ENCODE peak calls at places on chromosomes 7 and 10, in four cellular contexts. N is HepG2, I is GM12878, S is K562. V is an unnamed sample.

GRCh38 chr7:107430057-107430456 is 39.8 kb upstream of the GPR22 start:
- DNase-seq in S (no peak), N (no peak), I (no peak), V (no peak)

GRCh38 chr7:105173586-105173985 is 159.6 kb downstream of the KMT2E start:
- DNase-seq in I (no peak), S (no peak), N (no peak), V (no peak)

GRCh38 chr7:94971051-94971867 is 63.9 kb downstream of the PPP1R9A start:
- DNase-seq in N (peak), S (no peak), I (no peak), V (no peak)

GRCh38 chr10:24721254-24722106 is 2.2 kb downstream of the ARHGAP21 start:
- DNase-seq in N (no peak), I (no peak), S (peak), V (peak)

GRCh38 chr10:69358148-69358795 is 58.4 kb downstream of the TACR2 start:
- DNase-seq in I (no peak), S (no peak), N (no peak), V (no peak)

GRCh38 chr10:48708144-48708543 is 23.5 kb downstream of the WDFY4 start:
- DNase-seq in N (no peak), S (no peak), I (no peak), V (no peak)

GRCh38 chr7:104931181-104931781 is 82.7 kb upstream of the KMT2E start:
- DNase-seq in S (no peak), I (no peak), N (no peak), V (peak)

GRCh38 chr7:29574659-29575058 is 11.0 kb downstream of the PRR15 start:
- DNase-seq in S (no peak), N (no peak), I (no peak), V (no peak)

GRCh38 chr7:157400171-157400860 is 63.5 kb downstream of the DNAJB6 start:
- DNase-seq in I (no peak), N (no peak), S (no peak), V (peak)

GRCh38 chr7:50069613-50070012 is 23.4 kb downstream of the ZPBP start:
- DNase-seq in N (peak), S (no peak), I (peak), V (no peak)

GRCh38 chr7:149741629-149742028 is 31.8 kb downstream of the ZNF467 start:
- DNase-seq in S (no peak), N (no peak), I (no peak), V (peak)

GRCh38 chr7:107068156-107068555 is 23.7 kb downstream of the PRKAR2B start:
- DNase-seq in I (no peak), N (no peak), S (no peak), V (no peak)

GRCh38 chr7:50140688-50141087 is 47.6 kb upstream of the ZPBP start:
- DNase-seq in N (no peak), I (no peak), S (no peak), V (no peak)

GRCh38 chr10:128150045-128150493 is 23.8 kb upstream of the MKI67 start:
- DNase-seq in N (no peak), S (peak), I (no peak), V (peak)

GRCh38 chr10:105062881-105063280 is 421.8 kb downstream of the SORCS3 start:
- DNase-seq in I (no peak), N (no peak), S (no peak), V (no peak)

GRCh38 chr7:29486191-29486700 is 77.4 kb upstream of the PRR15 start:
- DNase-seq in I (no peak), S (no peak), N (no peak), V (no peak)

GRCh38 chr10:100349672-100350071 is 2.6 kb downstream of the SCD start:
- DNase-seq in I (no peak), N (no peak), S (no peak), V (no peak)

GRCh38 chr10:91140995-91141549 is 79.4 kb upstream of the PCGF5 start:
- DNase-seq in I (no peak), S (no peak), N (no peak), V (no peak)

GRCh38 chr7:6614941-6615737 is at the start of gene ZNF853:
- DNase-seq in S (no peak), N (no peak), I (no peak), V (peak)

GRCh38 chr10:88114368-88114767 is 250.9 kb downstream of the PTEN start:
- DNase-seq in I (no peak), S (peak), N (peak), V (peak)

GRCh38 chr10:102595914-102596313 is 48.4 kb upstream of the TRIM8 start:
- DNase-seq in I (no peak), S (no peak), N (no peak), V (no peak)

GRCh38 chr10:76428541-76429330 is 997.3 kb downstream of the LRMDA start:
- DNase-seq in I (no peak), S (no peak), N (no peak), V (no peak)

GRCh38 chr10:126373982-126374381 is 14.3 kb downstream of the ADAM12 start:
- DNase-seq in S (no peak), I (no peak), N (no peak), V (no peak)
- TF ChIP-seq TAF1 in S (no peak), I (no peak), N (no peak), V (no peak)

GRCh38 chr10:17233534-17233933 is 5.5 kb downstream of the VIM start:
- DNase-seq in N (no peak), S (no peak), I (no peak), V (no peak)
- TF ChIP-seq POLR2AphosphoS5 in N (no peak), S (peak), I (no peak), V (peak)

DNA sequence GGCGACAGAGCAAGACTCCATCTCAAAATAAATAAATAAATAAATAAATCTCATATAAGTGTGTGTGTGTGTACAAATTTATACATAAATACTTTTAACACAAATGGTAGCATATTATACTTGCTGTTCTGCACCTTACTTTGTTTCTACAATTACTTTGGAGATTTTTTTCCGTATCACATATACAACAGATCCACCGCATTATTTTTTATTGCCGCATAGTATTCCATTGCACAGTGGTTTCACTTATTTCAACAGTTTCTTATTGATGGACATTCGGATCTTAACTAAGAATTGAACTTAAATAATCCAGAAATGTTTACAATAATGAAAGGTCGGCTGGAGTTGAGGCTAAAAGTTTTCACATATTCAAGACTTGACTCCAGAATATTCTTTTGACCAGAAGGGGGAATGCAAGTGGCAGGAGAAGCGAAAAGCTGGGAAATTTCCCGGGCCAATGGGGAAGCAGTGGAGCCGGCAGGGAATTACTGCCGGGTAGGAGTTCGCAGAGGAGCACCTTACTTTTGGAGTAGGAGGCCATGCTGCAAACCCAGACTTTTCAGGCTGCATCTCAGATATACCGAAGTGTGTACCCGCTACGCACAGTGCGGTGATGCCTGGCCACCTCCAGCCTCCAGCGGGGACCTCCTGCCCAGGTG is 448 bp upstream of the CNNM1 start:
- DNase-seq in I (no peak), N (no peak), S (no peak), V (no peak)
- TF ChIP-seq NFIC in I (no peak), N (no peak), S (no peak), V (no peak)

DNA sequence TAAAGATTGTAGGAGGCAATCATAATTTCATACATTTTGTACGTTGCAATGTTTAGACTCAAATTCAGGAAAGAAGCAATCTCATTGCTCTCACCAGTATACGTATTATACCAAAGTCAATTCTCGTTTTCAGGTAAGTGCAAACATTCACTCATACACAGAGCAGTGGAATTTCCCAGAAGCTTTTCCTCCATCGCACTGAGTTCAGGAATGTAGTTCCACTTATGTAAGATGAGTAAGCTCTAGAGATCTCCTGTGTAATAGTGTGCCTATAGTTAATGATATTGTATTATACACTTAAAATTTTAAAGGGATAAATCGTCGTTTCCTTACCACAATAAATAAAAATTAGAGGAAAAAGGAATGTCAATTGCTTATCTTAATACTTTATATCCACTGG is 470.8 kb upstream of the KCND2 start:
- DNase-seq in I (no peak), S (no peak), N (peak), V (no peak)
- TF ChIP-seq TAF1 in I (no peak), S (no peak), N (no peak), V (no peak)

DNA sequence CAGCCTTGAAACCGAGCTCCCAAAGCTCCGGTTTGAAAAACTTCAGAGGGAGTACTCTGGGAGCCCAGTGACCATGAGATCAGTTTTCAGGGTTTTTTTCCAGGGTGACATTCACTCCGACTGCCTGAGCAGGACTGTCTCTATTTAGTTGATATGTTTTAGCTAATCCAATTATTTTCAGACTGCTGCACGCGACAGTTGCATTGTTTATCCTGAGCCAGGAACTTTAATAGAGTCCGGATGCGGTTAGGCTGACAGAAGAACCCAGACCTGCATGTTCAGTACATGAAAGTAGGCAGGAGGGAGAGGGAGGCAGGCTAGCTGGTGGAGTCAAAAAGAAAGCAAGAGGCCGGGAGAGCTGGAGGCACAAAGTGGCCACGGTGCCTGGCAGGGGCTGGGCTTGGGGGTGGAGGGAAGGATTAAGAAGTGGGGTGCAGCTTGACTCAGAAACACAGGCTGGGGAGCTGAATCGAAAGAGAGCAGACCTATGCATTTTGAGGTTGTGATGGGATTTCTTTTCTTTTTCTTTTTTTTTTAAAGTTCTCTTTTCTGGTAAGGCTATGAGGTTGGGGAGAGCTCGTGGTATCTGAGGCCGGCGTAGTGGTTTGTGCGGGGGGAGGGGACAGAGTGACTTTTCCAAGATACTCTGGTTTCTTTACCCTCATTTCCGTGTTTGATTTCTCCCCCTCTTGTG is 5.7 kb downstream of the GATA3 start:
- DNase-seq in N (no peak), I (peak), S (no peak), V (no peak)
- TF ChIP-seq POLR2AphosphoS5 in N (no peak), I (no peak), S (no peak), V (peak)

DNA sequence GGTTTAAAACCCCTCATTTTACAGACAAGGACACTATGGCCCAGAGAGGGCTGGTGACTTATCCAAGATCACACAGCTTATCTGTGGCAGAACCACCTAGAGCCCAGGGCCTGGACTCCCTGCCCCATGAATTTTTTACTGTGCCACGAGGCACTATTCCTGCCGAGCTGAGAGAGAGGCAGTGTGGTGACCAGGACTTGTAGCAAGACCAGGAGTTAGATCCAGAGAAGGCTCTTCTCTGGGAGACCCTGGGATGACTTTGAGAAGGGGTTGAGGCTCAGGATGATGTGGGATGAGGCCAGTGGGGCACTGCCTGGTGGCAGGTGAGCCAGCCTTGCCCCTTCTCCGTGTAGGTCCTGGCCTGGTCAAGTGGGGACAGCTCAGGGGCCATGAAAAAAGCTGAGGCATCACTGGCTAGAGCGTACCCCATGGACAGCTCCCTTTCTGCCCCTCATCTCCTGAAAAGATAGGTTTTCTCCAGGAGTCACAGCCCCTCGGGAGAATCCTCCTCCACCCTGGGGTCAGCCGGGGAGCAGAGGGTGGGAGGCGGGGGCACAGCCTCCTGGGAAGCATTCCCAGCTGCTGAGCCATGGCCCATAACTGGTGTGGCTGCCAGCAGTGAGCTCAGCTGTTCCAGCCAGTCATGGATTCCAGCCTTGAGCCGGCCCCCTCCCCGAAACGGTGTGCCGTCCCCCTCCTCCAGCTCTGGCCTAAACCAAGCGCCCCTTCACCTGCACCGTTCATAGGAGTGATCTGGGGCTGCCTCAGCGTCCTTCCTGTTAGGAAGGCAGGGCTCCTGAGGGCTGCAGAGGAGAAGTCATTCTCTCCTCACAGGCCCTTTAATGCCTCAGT is 5.8 kb downstream of the FLNC start:
- DNase-seq in S (no peak), I (no peak), N (no peak), V (no peak)
- TF ChIP-seq NFIC in S (no peak), I (no peak), N (no peak), V (no peak)

GRCh38 chr7:27124979-27125689 is 5.4 kb downstream of the HOXA4 start:
- DNase-seq in S (no peak), I (no peak), N (no peak), V (no peak)
- TF ChIP-seq TAF1 in S (no peak), I (no peak), N (no peak), V (no peak)

DNA sequence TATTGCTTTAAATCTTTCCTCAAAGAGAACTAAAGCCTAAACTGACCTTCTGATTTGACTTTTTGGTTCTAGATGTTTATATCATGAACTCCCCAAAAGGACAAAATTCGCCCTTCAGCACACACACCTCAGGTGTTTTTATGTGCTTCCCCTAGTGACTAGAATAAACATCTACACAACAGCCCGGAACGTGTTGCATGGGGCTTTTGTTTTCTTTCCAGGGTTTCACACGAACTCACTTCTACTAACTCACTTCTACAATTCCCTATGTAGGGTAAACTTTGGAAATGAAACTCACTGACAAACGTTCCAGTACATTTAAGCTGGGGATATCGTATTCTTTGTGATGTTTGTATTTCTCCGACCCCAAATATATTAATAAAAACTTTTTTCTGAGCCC is 1.4 kb downstream of the TRA2A start:
- DNase-seq in S (peak), N (peak), I (no peak), V (peak)
- TF ChIP-seq POLR2AphosphoS5 in S (no peak), N (no peak), I (no peak), V (no peak)

DNA sequence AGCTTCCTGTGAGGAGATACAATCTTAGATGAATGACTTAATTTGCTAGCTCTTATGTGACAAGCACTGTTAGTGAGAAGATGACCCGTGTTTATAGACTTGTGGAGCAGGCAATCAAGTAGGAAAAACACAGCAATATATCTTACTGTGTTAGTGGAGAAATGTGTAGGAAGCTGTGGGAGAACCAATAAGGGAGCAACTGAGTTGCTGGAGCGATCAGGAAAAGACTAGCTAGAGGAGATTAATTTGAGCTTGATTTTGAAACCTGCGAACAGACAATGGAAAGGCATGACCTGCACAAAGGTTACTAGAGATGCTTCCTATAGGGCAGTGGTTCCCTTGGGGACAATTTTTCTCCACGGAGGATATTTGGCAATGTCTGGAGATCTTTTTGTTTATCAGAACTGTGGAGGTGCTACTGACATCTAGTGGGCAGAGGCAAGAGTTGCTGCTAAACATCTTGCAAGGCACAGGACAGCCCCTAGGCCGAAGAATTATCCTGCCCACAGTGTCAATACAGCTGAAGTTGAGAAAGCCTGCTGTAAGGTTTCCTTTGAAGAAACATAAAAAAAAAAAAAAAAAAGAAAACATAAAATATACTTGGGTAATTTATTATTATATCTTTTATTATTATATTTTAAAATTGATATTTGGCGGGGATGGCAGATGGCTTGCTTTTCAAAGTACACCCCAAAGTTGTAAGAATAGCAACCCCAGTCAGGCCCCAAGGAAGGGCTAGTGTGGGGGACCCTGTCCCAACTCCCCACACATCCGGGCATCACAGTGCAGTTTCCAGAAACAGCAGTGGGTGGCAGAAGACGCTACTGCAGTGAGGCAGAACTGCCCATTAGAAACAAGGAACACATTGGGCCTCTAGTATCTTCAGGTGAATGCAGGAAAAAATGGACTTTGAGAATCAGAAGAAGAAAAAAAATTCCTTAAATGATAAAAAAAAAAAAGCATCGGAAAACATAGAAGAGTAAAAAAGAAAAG is 481.5 kb downstream of the SH2D4B start:
- DNase-seq in I (no peak), S (peak), N (peak), V (peak)
- TF ChIP-seq NFIC in I (no peak), S (no peak), N (no peak), V (no peak)